ENCODE peak calls at places on chromosomes 16 and 17, in seven cellular contexts. A, Y, X, T, G, J and S are unnamed samples.

GRCh38 chr16:81885976-81886586 is 107.0 kb downstream of the PLCG2 start:
- DNase-seq in J (no peak), T (no peak), Y (no peak), A (peak), X (peak), G (no peak), S (no peak)

GRCh38 chr16:56990407-56991286 is 1.3 kb downstream of the NLRC5 start:
- DNase-seq in Y (no peak), J (no peak), X (no peak), A (peak), G (no peak), T (peak), S (no peak)

GRCh38 chr17:46772013-46772878 is 46.2 kb downstream of the WNT3 start:
- DNase-seq in X (peak), A (no peak), G (no peak), J (no peak), Y (peak), T (no peak), S (no peak)

GRCh38 chr17:4897785-4898184 is 1.6 kb upstream of the C17orf107 start:
- DNase-seq in X (no peak), G (no peak), T (no peak), Y (no peak), J (no peak), A (no peak), S (no peak)

GRCh38 chr17:75388476-75389030 is 16.9 kb downstream of the GRB2 start:
- DNase-seq in Y (no peak), J (no peak), X (no peak), T (no peak), A (no peak), G (no peak), S (no peak)

GRCh38 chr16:85673529-85674417 is 15.0 kb downstream of the GINS2 start:
- DNase-seq in Y (no peak), A (no peak), X (no peak), J (no peak), T (peak), G (no peak), S (no peak)

GRCh38 chr17:28426081-28426519 is 20.1 kb upstream of the SLC46A1 start:
- DNase-seq in J (no peak), A (no peak), Y (no peak), X (no peak), T (no peak), G (no peak), S (no peak)

GRCh38 chr17:11935734-11936406 is 61.4 kb downstream of the ZNF18 start:
- DNase-seq in Y (peak), J (no peak), T (no peak), A (peak), X (peak), G (no peak), S (no peak)

GRCh38 chr17:27343294-27343693 is 49.4 kb downstream of the WSB1 start:
- DNase-seq in X (no peak), T (no peak), G (no peak), A (no peak), Y (no peak), J (no peak), S (no peak)

GRCh38 chr17:330993-331701 is 21.5 kb downstream of the RPH3AL start:
- DNase-seq in X (no peak), Y (peak), T (peak), G (no peak), J (peak), A (no peak), S (peak)

GRCh38 chr16:72979974-72980373 is 68.0 kb downstream of the ZFHX3 start:
- DNase-seq in Y (no peak), A (no peak), G (no peak), J (no peak), X (no peak), T (no peak), S (no peak)

GRCh38 chr16:19338335-19338734 is 52.8 kb downstream of the CLEC19A start:
- DNase-seq in A (no peak), T (no peak), G (no peak), X (no peak), Y (no peak), J (no peak), S (no peak)

GRCh38 chr17:29042679-29043538 is at the start of gene PIPOX:
- DNase-seq in X (peak), G (no peak), A (no peak), J (no peak), Y (peak), T (no peak), S (no peak)

GRCh38 chr16:83952940-83953795 is at the start of gene OSGIN1:
- DNase-seq in J (peak), X (peak), G (peak), A (peak), Y (peak), T (peak), S (peak)

GRCh38 chr17:21678451-21679081 is 13.8 kb upstream of the KCNJ18 start:
- DNase-seq in A (no peak), T (peak), X (no peak), J (no peak), Y (no peak), G (no peak), S (no peak)

GRCh38 chr17:4206945-4207344 is 56.8 kb downstream of the ANKFY1 start:
- DNase-seq in G (no peak), X (no peak), T (no peak), Y (no peak), A (no peak), J (no peak), S (no peak)

GRCh38 chr17:55496094-55496881 is 15.0 kb downstream of the SMIM36 start:
- DNase-seq in Y (no peak), G (no peak), X (peak), J (no peak), A (no peak), T (no peak), S (no peak)

GRCh38 chr17:75661531-75661930 is 5.4 kb downstream of the RECQL5 start:
- DNase-seq in A (no peak), Y (peak), T (no peak), J (no peak), G (no peak), X (no peak), S (no peak)

GRCh38 chr16:51450913-51451312 is 299.8 kb upstream of the SALL1 start:
- DNase-seq in T (no peak), Y (no peak), A (no peak), J (no peak), G (no peak), X (peak), S (no peak)

GRCh38 chr17:4198995-4199394 is 56.0 kb downstream of the CYB5D2 start:
- DNase-seq in J (no peak), X (no peak), T (no peak), Y (no peak), A (no peak), G (no peak), S (no peak)

GRCh38 chr16:50210266-50211038 is 55.9 kb upstream of the ADCY7 start:
- DNase-seq in J (peak), A (peak), G (peak), X (peak), Y (peak), T (peak), S (peak)

GRCh38 chr17:4136373-4136772 is 6.5 kb downstream of the ZZEF1 start:
- DNase-seq in J (no peak), G (no peak), T (no peak), A (no peak), X (peak), Y (no peak), S (peak)

GRCh38 chr17:19799796-19800195 is 51.7 kb upstream of the ALDH3A1 start:
- DNase-seq in A (no peak), G (no peak), X (no peak), J (no peak), Y (no peak), T (no peak), S (no peak)

GRCh38 chr17:12665263-12666210 is at the start of gene MYOCD:
- DNase-seq in X (peak), Y (no peak), A (no peak), T (peak), J (peak), G (no peak), S (no peak)

GRCh38 chr16:81641403-81642106 is 137.5 kb upstream of the PLCG2 start:
- DNase-seq in A (no peak), T (no peak), J (no peak), G (no peak), X (no peak), Y (no peak), S (no peak)

GRCh38 chr16:2478273-2478672 is 3.3 kb downstream of the TBC1D24 start:
- DNase-seq in A (no peak), Y (no peak), X (no peak), T (no peak), G (no peak), J (no peak), S (no peak)

GRCh38 chr17:17685775-17686291 is 4.6 kb downstream of the RAI1 start:
- DNase-seq in Y (no peak), X (peak), T (no peak), G (no peak), J (peak), A (no peak), S (no peak)

GRCh38 chr17:7047566-7047965 is 3.7 kb upstream of the SLC16A11 start:
- DNase-seq in T (no peak), X (no peak), J (no peak), A (peak), Y (no peak), G (no peak), S (no peak)

GRCh38 chr16:48155926-48156789 is at the start of gene ABCC12:
- DNase-seq in A (no peak), T (no peak), Y (no peak), J (no peak), G (no peak), X (no peak), S (no peak)

GRCh38 chr16:1048442-1049112 is 24.0 kb upstream of the SSTR5 start:
- DNase-seq in Y (peak), J (no peak), X (peak), T (no peak), G (no peak), A (no peak), S (no peak)

GRCh38 chr17:10758062-10758461 is 28.2 kb upstream of the TMEM220 start:
- DNase-seq in X (no peak), T (no peak), G (no peak), A (no peak), J (no peak), Y (no peak), S (no peak)

GRCh38 chr17:16997514-16998429 is 25.9 kb upstream of the TNFRSF13B start:
- DNase-seq in G (peak), Y (no peak), A (peak), X (no peak), T (peak), J (no peak), S (no peak)

GRCh38 chr16:81451753-81452680 is 7.4 kb downstream of the CMIP start:
- DNase-seq in Y (peak), J (no peak), A (peak), X (peak), T (no peak), G (no peak), S (peak)

GRCh38 chr17:34291721-34292348 is 6.3 kb downstream of the CCL11 start:
- DNase-seq in G (no peak), A (peak), J (no peak), X (peak), T (no peak), Y (no peak), S (no peak)

GRCh38 chr17:8563981-8564602 is 66.4 kb downstream of the MYH10 start:
- DNase-seq in A (no peak), Y (no peak), J (no peak), G (no peak), T (no peak), X (no peak), S (no peak)

GRCh38 chr16:1606774-1607173 is 5.1 kb downstream of the IFT140 start:
- DNase-seq in G (no peak), T (no peak), Y (no peak), X (no peak), A (no peak), J (no peak), S (no peak)